ENCODE peak calls at places on chromosomes 11 and 22, in nine cellular contexts. P is spleen, G is uterus, Q is H1, M is lower lobe of right lung, L is iPS DF 6.9, D is tibial artery, C is lung, S is aorta. B is an unnamed sample.

GRCh38 chr22:19607198-19608113 is 83.2 kb upstream of the CLDN5 start:
- DNase-seq in P (no peak), G (peak; percentile 68), Q (no peak), M (no peak), L (no peak), D (no peak), C (peak; percentile 75), S (no peak), B (peak; percentile 65)

GRCh38 chr11:128164090-128164741 is 423.1 kb downstream of the ETS1 start:
- DNase-seq in P (no peak), G (no peak), Q (no peak), M (no peak), L (no peak), D (no peak), C (no peak), S (no peak), B (no peak)

GRCh38 chr22:44263547-44263946 is 49.2 kb downstream of the SHISAL1 start:
- DNase-seq in P (peak; percentile 56), G (no peak), Q (no peak), M (peak; percentile 21), L (no peak), D (peak; percentile 40), C (no peak), S (peak; percentile 33), B (peak; percentile 2)

GRCh38 chr11:46044601-46045000 is 76.7 kb downstream of the PHF21A start:
- DNase-seq in P (no peak), G (no peak), Q (no peak), M (no peak), L (no peak), D (no peak), C (no peak), S (no peak), B (no peak)

GRCh38 chr11:2096919-2097301 is 42.3 kb downstream of the IGF2 start:
- DNase-seq in P (peak; percentile 67), G (no peak), Q (no peak), M (peak; percentile 39), L (no peak), D (no peak), C (no peak), S (peak; percentile 72), B (peak; percentile 72)

GRCh38 chr22:44575344-44576268 is 77.6 kb upstream of the RTL6 start:
- DNase-seq in P (no peak), G (no peak), Q (no peak), M (no peak), L (no peak), D (no peak), C (no peak), S (no peak), B (no peak)

GRCh38 chr11:133833899-133834296 is 11.4 kb downstream of the SPATA19 start:
- DNase-seq in P (peak; percentile 69), G (no peak), Q (no peak), M (no peak), L (no peak), D (no peak), C (peak; percentile 18), S (no peak), B (no peak)

GRCh38 chr11:43789700-43790443 is 90.8 kb upstream of the ALKBH3 start:
- DNase-seq in P (no peak), G (no peak), Q (no peak), M (no peak), L (no peak), D (no peak), C (no peak), S (no peak), B (no peak)

GRCh38 chr11:1853376-1854131 is 670 bp downstream of the LSP1 start:
- DNase-seq in P (peak; percentile 87), G (no peak), Q (no peak), M (no peak), L (no peak), D (no peak), C (no peak), S (no peak), B (no peak)

GRCh38 chr11:75592699-75593098 is 30.6 kb downstream of the SERPINH1 start:
- DNase-seq in P (no peak), G (no peak), Q (no peak), M (no peak), L (no peak), D (no peak), C (no peak), S (no peak), B (no peak)

GRCh38 chr22:46411347-46411746 is 75.8 kb downstream of the TRMU start:
- DNase-seq in P (no peak), G (no peak), Q (no peak), M (no peak), L (no peak), D (no peak), C (no peak), S (no peak), B (no peak)

GRCh38 chr11:75468534-75469340 is 35.7 kb upstream of the KLHL35 start:
- DNase-seq in P (peak; percentile 80), G (peak; percentile 92), Q (no peak), M (peak; percentile 48), L (no peak), D (no peak), C (peak; percentile 38), S (peak; percentile 86), B (peak; percentile 71)

DNA sequence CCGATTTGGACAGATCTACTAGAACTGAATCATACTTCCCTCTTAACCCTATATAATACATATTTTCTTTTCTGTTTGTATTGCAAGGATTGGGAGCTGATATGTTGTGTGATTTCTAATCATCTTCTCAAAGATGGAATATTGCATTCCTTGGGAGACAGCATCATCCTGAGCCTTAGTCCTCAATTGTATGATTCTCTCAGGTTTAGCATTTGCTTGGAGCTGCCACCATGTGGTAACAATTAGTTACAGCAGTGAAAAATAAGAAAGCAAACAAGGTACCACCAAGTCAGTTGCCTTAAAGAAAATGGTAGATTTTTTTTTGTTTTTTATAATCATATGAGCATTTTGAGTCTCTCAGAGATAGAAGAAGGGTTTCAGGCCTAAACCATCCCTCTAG is 11.9 kb downstream of the SNX19 start:
- DNase-seq in P (no peak), G (no peak), Q (no peak), M (no peak), L (no peak), D (no peak), C (no peak), S (no peak), B (no peak)
- H3K36me3 ChIP-seq in P (peaks cover 93% of the 10 kb centered on the region), G (no peaks in the 10 kb centered on the region), Q (peaks cover 10% of the 10 kb centered on the region), M (peaks cover 100% of the 10 kb centered on the region), L (peaks cover 14% of the 10 kb centered on the region), D (peaks cover 87% of the 10 kb centered on the region), C (peaks cover 36% of the 10 kb centered on the region), S (peaks cover 9% of the 10 kb centered on the region), B (peaks cover 98% of the 10 kb centered on the region)

DNA sequence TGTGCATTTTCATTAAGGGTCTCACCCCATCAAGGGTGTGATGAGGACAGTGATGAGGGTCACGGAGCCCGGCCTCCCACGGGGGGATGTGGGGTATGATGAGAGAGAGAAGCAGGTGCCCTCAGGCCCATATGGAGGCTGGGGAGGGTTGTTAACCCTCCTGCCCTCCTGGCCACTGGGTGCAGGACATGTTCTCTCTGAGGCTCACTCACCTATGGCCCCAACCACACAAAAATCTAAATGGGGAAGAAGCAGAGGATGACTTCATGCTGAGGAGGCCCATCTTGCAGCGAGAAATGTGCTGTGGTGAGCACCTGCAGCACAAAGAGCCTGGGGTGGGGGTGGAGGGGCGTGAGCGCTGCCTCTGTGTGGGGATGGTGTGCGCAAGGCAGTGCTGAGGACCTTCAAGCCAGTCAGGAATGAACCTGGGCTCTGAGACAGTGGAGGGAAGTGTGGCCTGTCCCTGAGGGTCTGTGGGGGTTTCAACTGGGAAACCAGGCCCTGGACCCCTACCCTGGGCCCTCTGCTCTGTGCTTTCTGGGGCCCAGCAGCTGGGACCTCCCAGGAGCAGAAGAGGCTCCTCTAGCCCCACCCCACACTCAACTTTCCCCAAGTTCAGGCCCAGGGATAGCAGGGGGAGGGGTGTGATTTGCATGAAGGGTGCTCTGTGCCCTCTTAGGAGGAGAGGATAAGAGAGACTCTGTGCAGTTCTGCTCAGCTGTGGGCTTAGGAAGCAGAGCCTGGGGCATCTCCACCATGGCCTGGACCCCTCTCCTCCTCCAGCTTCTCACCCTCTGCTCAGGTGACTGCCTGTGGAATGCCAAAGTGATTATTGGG is 43.0 kb upstream of the TOP3B start:
- DNase-seq in P (peak; percentile 82), G (no peak), Q (no peak), M (no peak), L (no peak), D (no peak), C (no peak), S (no peak), B (no peak)
- H3K4me1 ChIP-seq in P (no peaks in the 10 kb centered on the region), G (no peaks in the 10 kb centered on the region), Q (peaks cover 2% of the 10 kb centered on the region), M (no peaks in the 10 kb centered on the region), L (peaks cover 3% of the 10 kb centered on the region), D (no peaks in the 10 kb centered on the region), C (no peaks in the 10 kb centered on the region), S (no peaks in the 10 kb centered on the region), B (no peaks in the 10 kb centered on the region)

DNA sequence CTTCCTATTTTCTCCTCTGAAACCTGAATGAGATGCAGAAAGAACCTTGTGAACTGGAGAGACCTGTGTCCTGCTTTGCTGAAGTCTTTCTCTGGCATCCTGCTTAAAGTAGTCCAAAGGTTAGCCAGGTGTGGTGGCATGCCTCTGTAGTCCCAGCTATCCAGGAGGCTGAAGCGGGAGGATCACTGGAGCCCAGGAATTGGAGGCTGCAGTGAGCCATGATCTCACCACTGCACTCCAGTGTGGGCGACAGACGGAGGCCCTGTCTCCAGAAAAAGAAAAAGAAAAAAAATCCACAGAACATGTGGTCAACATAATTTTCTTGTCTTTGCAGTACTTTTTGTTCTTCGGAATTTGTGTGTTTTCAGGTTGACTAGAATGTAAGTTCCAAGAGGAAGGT is 2.3 kb upstream of the KREMEN1 start:
- DNase-seq in P (no peak), G (no peak), Q (no peak), M (no peak), L (no peak), D (no peak), C (no peak), S (no peak), B (no peak)
- H3K27ac ChIP-seq in P (no peak overlapping the region), G (no peak overlapping the region), Q (no peak overlapping the region), M (no peak overlapping the region), L (no peak overlapping the region), D (no peak overlapping the region), C (no peak overlapping the region), S (no peak overlapping the region), B (peak overlapping the region; percentile 53)

GRCh38 chr11:68773521-68774187 is 22.3 kb upstream of the TESMIN start:
- DNase-seq in P (no peak), G (no peak), Q (no peak), M (no peak), L (no peak), D (no peak), C (no peak), S (no peak), B (no peak)
- H3K36me3 ChIP-seq in P (peaks cover 88% of the 10 kb centered on the region), G (no peaks in the 10 kb centered on the region), Q (no peaks in the 10 kb centered on the region), M (peaks cover 100% of the 10 kb centered on the region), L (no peaks in the 10 kb centered on the region), D (peaks cover 99% of the 10 kb centered on the region), C (peaks cover 64% of the 10 kb centered on the region), S (peaks cover 21% of the 10 kb centered on the region), B (peaks cover 96% of the 10 kb centered on the region)

GRCh38 chr22:41935015-41935908 is 8.7 kb upstream of the TNFRSF13C start:
- DNase-seq in P (peak; percentile 81), G (no peak), Q (no peak), M (no peak), L (no peak), D (no peak), C (no peak), S (peak; percentile 47), B (no peak)
- H3K4me1 ChIP-seq in P (peaks cover 8% of the 10 kb centered on the region), G (no peaks in the 10 kb centered on the region), Q (no peaks in the 10 kb centered on the region), M (peaks cover 3% of the 10 kb centered on the region), L (no peaks in the 10 kb centered on the region), D (no peaks in the 10 kb centered on the region), C (no peaks in the 10 kb centered on the region), S (no peaks in the 10 kb centered on the region), B (no peaks in the 10 kb centered on the region)

GRCh38 chr11:118606157-118606843 is 1.1 kb upstream of the PHLDB1 start:
- DNase-seq in P (peak; percentile 49), G (no peak), Q (no peak), M (no peak), L (no peak), D (no peak), C (no peak), S (peak; percentile 69), B (no peak)
- H3K27ac ChIP-seq in P (peak overlapping the region; percentile 64), G (peak overlapping the region; percentile 98), Q (no peak overlapping the region), M (peak overlapping the region; percentile 40), L (no peak overlapping the region), D (peak overlapping the region; percentile 93), C (peak overlapping the region; percentile 20), S (peak overlapping the region; percentile 70), B (peak overlapping the region; percentile 53)

B was measured in psoas muscle.